ENCODE peak calls at places on chromosome 2, in ten cellular contexts. X, A, Y, D, O, G, H, W, S and Q are unnamed samples.

GRCh38 chr2:240453461-240454030 is 18.1 kb downstream of the GPC1 start:
- DNase-seq in X (no peak), A (no peak), Y (no peak), D (no peak), O (no peak), G (peak; percentile 40), H (peak; percentile 14), W (no peak), S (no peak), Q (no peak)

GRCh38 chr2:217970206-217970605 is 32.6 kb downstream of the TNS1 start:
- DNase-seq in X (peak; percentile 40), A (no peak), Y (no peak), D (no peak), O (no peak), G (no peak), H (peak; percentile 62), W (peak; percentile 76), S (no peak), Q (peak; percentile 22)

GRCh38 chr2:42960835-42961165 is 168.4 kb upstream of the HAAO start:
- DNase-seq in X (no peak), A (no peak), Y (no peak), D (no peak), O (no peak), G (no peak), H (no peak), W (peak; percentile 63), S (no peak), Q (peak; percentile 48)

GRCh38 chr2:136248242-136248641 is 130.3 kb upstream of the CXCR4 start:
- DNase-seq in X (peak; percentile 30), A (no peak), Y (no peak), D (no peak), O (no peak), G (no peak), H (no peak), W (peak; percentile 77), S (no peak), Q (peak; percentile 83)

GRCh38 chr2:175010848-175011254 is 5.7 kb upstream of the CHN1 start:
- DNase-seq in X (no peak), A (no peak), Y (no peak), D (no peak), O (no peak), G (peak; percentile 73), H (no peak), W (no peak), S (no peak), Q (no peak)

GRCh38 chr2:54728669-54729120 is 5.2 kb downstream of the EML6 start:
- DNase-seq in X (peak; percentile 88), A (peak; percentile 86), Y (no peak), D (peak; percentile 31), O (no peak), G (no peak), H (peak; percentile 77), W (peak; percentile 96), S (peak; percentile 87), Q (peak; percentile 90)

GRCh38 chr2:29405266-29405665 is 290.1 kb downstream of the CLIP4 start:
- DNase-seq in X (no peak), A (no peak), Y (no peak), D (no peak), O (no peak), G (no peak), H (no peak), W (no peak), S (no peak), Q (no peak)

GRCh38 chr2:166458682-166459081 is 35.4 kb downstream of the SCN7A start:
- DNase-seq in X (no peak), A (no peak), Y (no peak), D (no peak), O (no peak), G (no peak), H (no peak), W (no peak), S (no peak), Q (no peak)

GRCh38 chr2:80266231-80266630 is 38.3 kb downstream of the LRRTM1 start:
- DNase-seq in X (no peak), A (no peak), Y (no peak), D (no peak), O (no peak), G (no peak), H (no peak), W (no peak), S (no peak), Q (no peak)

GRCh38 chr2:60335533-60336237 is 217.8 kb downstream of the BCL11A start:
- DNase-seq in X (no peak), A (no peak), Y (no peak), D (no peak), O (no peak), G (no peak), H (no peak), W (no peak), S (peak; percentile 24), Q (no peak)

GRCh38 chr2:60334610-60335009 is 218.8 kb downstream of the BCL11A start:
- DNase-seq in X (no peak), A (no peak), Y (no peak), D (no peak), O (no peak), G (no peak), H (no peak), W (no peak), S (no peak), Q (no peak)

GRCh38 chr2:60339286-60339685 is 214.2 kb downstream of the BCL11A start:
- DNase-seq in X (no peak), A (no peak), Y (no peak), D (no peak), O (no peak), G (no peak), H (no peak), W (no peak), S (no peak), Q (no peak)

GRCh38 chr2:60337142-60337497 is 216.3 kb downstream of the BCL11A start:
- DNase-seq in X (no peak), A (no peak), Y (no peak), D (no peak), O (no peak), G (peak; percentile 42), H (peak; percentile 5), W (no peak), S (no peak), Q (no peak)

GRCh38 chr2:60336442-60337141 is 216.9 kb downstream of the BCL11A start:
- DNase-seq in X (no peak), A (no peak), Y (no peak), D (no peak), O (no peak), G (no peak), H (no peak), W (no peak), S (no peak), Q (no peak)
- H3K4me3 ChIP-seq in X (no peak overlapping the region), A (no peak overlapping the region), Y (no peak overlapping the region), D (no peak overlapping the region), O (no peak overlapping the region), G (no peak overlapping the region), H (no peak overlapping the region), W (no peak overlapping the region), S (no peak overlapping the region), Q (no peak overlapping the region)

DNA sequence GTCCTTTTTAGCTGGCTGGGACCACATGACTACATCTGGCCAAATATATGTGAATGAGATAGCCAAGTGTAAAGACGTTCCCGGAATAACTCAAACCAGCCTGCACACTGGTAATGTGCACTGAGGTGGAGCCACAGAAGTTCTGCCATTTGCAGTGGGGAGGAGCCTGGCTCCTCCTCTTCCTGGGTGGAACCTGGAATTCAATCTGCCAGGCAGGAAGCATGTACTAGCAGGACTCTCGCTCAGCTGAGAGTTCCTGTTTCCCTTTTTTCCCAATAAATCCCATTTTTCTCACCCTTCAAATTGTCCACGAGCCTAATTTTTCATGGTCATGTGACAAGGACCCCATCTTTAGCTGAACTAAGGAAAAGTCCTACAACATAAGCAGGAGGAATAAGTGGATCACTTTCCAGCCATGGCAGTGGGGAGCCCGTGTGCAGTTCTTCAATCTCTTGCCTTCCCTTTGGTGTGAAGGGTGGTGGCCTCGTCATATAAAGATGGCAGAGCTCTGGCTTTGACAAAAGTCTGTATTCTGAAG is 183.2 kb downstream of the UXS1 start:
- DNase-seq in X (no peak), A (no peak), Y (no peak), D (no peak), O (no peak), G (no peak), H (no peak), W (no peak), S (no peak), Q (no peak)
- H3K4me3 ChIP-seq in X (no peak overlapping the region), A (no peak overlapping the region), Y (no peak overlapping the region), D (no peak overlapping the region), O (no peak overlapping the region), G (no peak overlapping the region), H (no peak overlapping the region), W (no peak overlapping the region), S (no peak overlapping the region), Q (no peak overlapping the region)

DNA sequence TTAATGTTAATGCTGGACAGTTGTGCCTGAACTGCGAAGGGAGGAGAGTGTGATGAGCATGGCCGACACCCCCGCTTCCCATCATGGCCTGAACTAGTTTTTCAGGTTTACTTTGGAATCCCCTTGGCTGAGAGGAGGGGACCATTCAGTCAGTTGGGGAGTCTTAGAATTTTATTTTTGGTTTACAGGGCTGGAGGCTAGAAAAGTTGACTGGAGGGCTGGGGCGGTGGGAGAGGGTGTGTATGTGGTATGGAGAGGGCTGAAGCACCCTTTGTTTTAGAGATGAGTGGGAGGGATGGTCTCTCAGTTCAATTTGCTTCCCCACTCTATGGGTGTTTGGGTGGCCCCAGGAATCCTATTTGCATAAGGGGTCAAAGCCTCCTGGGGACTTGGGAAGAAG is 20.9 kb upstream of the TEX44 start:
- DNase-seq in X (no peak), A (no peak), Y (no peak), D (no peak), O (no peak), G (no peak), H (no peak), W (no peak), S (no peak), Q (no peak)
- H3K4me3 ChIP-seq in X (no peak overlapping the region), A (no peak overlapping the region), Y (no peak overlapping the region), D (no peak overlapping the region), O (no peak overlapping the region), G (no peak overlapping the region), H (no peak overlapping the region), W (no peak overlapping the region), S (no peak overlapping the region), Q (no peak overlapping the region)

GRCh38 chr2:241860184-241861078 is 1.7 kb upstream of the PDCD1 start:
- DNase-seq in X (no peak), A (no peak), Y (no peak), D (no peak), O (no peak), G (no peak), H (no peak), W (no peak), S (no peak), Q (no peak)

GRCh38 chr2:241859436-241860183 is 916 bp upstream of the PDCD1 start:
- DNase-seq in X (peak; percentile 36), A (peak; percentile 27), Y (no peak), D (no peak), O (peak; percentile 80), G (no peak), H (no peak), W (peak; percentile 32), S (no peak), Q (no peak)

GRCh38 chr2:241857572-241858121 is 1.0 kb downstream of the PDCD1 start:
- DNase-seq in X (no peak), A (no peak), Y (no peak), D (no peak), O (peak; percentile 62), G (no peak), H (no peak), W (no peak), S (no peak), Q (no peak)

GRCh38 chr2:241858206-241859016 is at the start of gene PDCD1:
- DNase-seq in X (no peak), A (no peak), Y (no peak), D (no peak), O (peak; percentile 67), G (peak; percentile 24), H (no peak), W (no peak), S (no peak), Q (no peak)

GRCh38 chr2:241859017-241859435 is 332 bp upstream of the PDCD1 start:
- DNase-seq in X (no peak), A (no peak), Y (no peak), D (no peak), O (no peak), G (no peak), H (no peak), W (no peak), S (no peak), Q (no peak)
- H3K4me3 ChIP-seq in X (no peak overlapping the region), A (no peak overlapping the region), Y (no peak overlapping the region), D (no peak overlapping the region), O (no peak overlapping the region), G (no peak overlapping the region), H (peak overlapping the region; percentile 28), W (no peak overlapping the region), S (no peak overlapping the region), Q (no peak overlapping the region)